ENCODE peak calls at places on chromosome 10, in six cellular contexts. J, C, K, S, I and H are unnamed samples.
A peak's percentile ranks its signal among the peaks of the same experiment; 100 is the strongest.

GRCh38 chr10:11757452-11757819 is 15.3 kb downstream of the ECHDC3 start:
- DNase-seq in S (no peak), I (peak; percentile 52), J (peak; percentile 94), C (peak; percentile 77), K (peak; percentile 83), H (peak; percentile 83)

GRCh38 chr10:65611592-65611991 is 1314.2 kb upstream of the LRRTM3 start:
- DNase-seq in I (no peak), C (no peak), K (no peak), S (no peak), J (no peak), H (peak; percentile 24)

GRCh38 chr10:6247041-6247712 is 44.4 kb downstream of the PFKFB3 start:
- DNase-seq in K (no peak), I (no peak), C (no peak), J (peak; percentile 73), S (no peak), H (no peak)

GRCh38 chr10:93445097-93445960 is 36.8 kb downstream of the MYOF start:
- DNase-seq in I (peak; percentile 87), S (no peak), C (peak; percentile 97), J (peak; percentile 100), K (peak; percentile 98), H (peak; percentile 99)

GRCh38 chr10:32318476-32318896 is 28.5 kb downstream of the EPC1 start:
- DNase-seq in C (no peak), J (no peak), K (no peak), I (no peak), S (no peak), H (no peak)

GRCh38 chr10:29081971-29082699 is 206.7 kb upstream of the LYZL1 start:
- DNase-seq in K (no peak), I (no peak), J (peak; percentile 51), C (no peak), S (no peak), H (no peak)

GRCh38 chr10:79001082-79001885 is 67.5 kb upstream of the ZMIZ1 start:
- DNase-seq in I (peak; percentile 54), S (no peak), C (no peak), K (no peak), J (no peak), H (no peak)

GRCh38 chr10:113301342-113301984 is 251.4 kb upstream of the HABP2 start:
- DNase-seq in S (no peak), I (peak; percentile 7), K (no peak), J (no peak), C (no peak), H (no peak)

GRCh38 chr10:13294156-13294555 is 5.7 kb downstream of the PHYH start:
- DNase-seq in K (no peak), J (no peak), S (no peak), I (no peak), C (no peak), H (no peak)

GRCh38 chr10:21057989-21058388 is 160.9 kb upstream of the NEBL start:
- DNase-seq in K (no peak), C (no peak), I (no peak), S (no peak), J (peak; percentile 54), H (no peak)

GRCh38 chr10:78742730-78743615 is 325.8 kb upstream of the ZMIZ1 start:
- DNase-seq in I (no peak), C (peak; percentile 68), S (no peak), J (no peak), K (no peak), H (no peak)

GRCh38 chr10:6537704-6538103 is 42.4 kb downstream of the PRKCQ start:
- DNase-seq in S (no peak), C (no peak), J (no peak), K (no peak), I (no peak), H (no peak)